ENCODE peak calls at places on chromosomes 13 and 19, in five cellular contexts. One of them, this sample, is unnamed.

GRCh38 chr13:111115051-111115840 is at the start of gene ARHGEF7:
- DNase-seq in adrenal gland: no peak
- DNase-seq in AG04450: no peak
- DNase-seq in endodermal cell: peak
- DNase-seq in astrocyte: no peak
- DNase-seq in this sample: no peak

GRCh38 chr19:55670280-55671053 is 4.6 kb upstream of the EPN1 start:
- DNase-seq in adrenal gland: peak
- DNase-seq in AG04450: no peak
- DNase-seq in endodermal cell: peak
- DNase-seq in astrocyte: no peak
- DNase-seq in this sample: no peak

GRCh38 chr13:99972190-99972731 is 694 bp upstream of the ZIC5 start:
- DNase-seq in adrenal gland: no peak
- DNase-seq in AG04450: no peak
- DNase-seq in endodermal cell: peak
- DNase-seq in astrocyte: no peak
- DNase-seq in this sample: no peak

GRCh38 chr13:80840313-80840976 is 499.5 kb upstream of the SPRY2 start:
- DNase-seq in adrenal gland: no peak
- DNase-seq in AG04450: no peak
- DNase-seq in endodermal cell: no peak
- DNase-seq in astrocyte: no peak
- DNase-seq in this sample: no peak

GRCh38 chr19:32566246-32566830 is 14.7 kb upstream of the PDCD5 start:
- DNase-seq in adrenal gland: no peak
- DNase-seq in AG04450: no peak
- DNase-seq in endodermal cell: no peak
- DNase-seq in astrocyte: no peak
- DNase-seq in this sample: no peak

GRCh38 chr13:79413521-79413920 is 7.5 kb upstream of the RBM26 start:
- DNase-seq in adrenal gland: no peak
- DNase-seq in AG04450: no peak
- DNase-seq in endodermal cell: no peak
- DNase-seq in astrocyte: no peak
- DNase-seq in this sample: no peak

GRCh38 chr13:63636231-63636993 is 2220.8 kb upstream of the PCDH20 start:
- DNase-seq in adrenal gland: no peak
- DNase-seq in AG04450: no peak
- DNase-seq in endodermal cell: peak
- DNase-seq in astrocyte: no peak
- DNase-seq in this sample: no peak

GRCh38 chr19:15324791-15325519 is 7.4 kb downstream of the BRD4 start:
- DNase-seq in adrenal gland: peak
- DNase-seq in AG04450: no peak
- DNase-seq in endodermal cell: peak
- DNase-seq in astrocyte: no peak
- DNase-seq in this sample: no peak

GRCh38 chr13:99028890-99029289 is 51.0 kb upstream of the DOCK9 start:
- DNase-seq in adrenal gland: no peak
- DNase-seq in AG04450: no peak
- DNase-seq in endodermal cell: peak
- DNase-seq in astrocyte: no peak
- DNase-seq in this sample: no peak

GRCh38 chr19:3176715-3177501 is 1.7 kb upstream of the S1PR4 start:
- DNase-seq in adrenal gland: no peak
- DNase-seq in AG04450: no peak
- DNase-seq in endodermal cell: no peak
- DNase-seq in astrocyte: peak
- DNase-seq in this sample: peak

GRCh38 chr13:26327905-26328304 is 74.0 kb downstream of the CDK8 start:
- DNase-seq in adrenal gland: no peak
- DNase-seq in AG04450: no peak
- DNase-seq in endodermal cell: no peak
- DNase-seq in astrocyte: peak
- DNase-seq in this sample: no peak

GRCh38 chr13:26259634-26260033 is 5.7 kb downstream of the CDK8 start:
- DNase-seq in adrenal gland: no peak
- DNase-seq in AG04450: no peak
- DNase-seq in endodermal cell: no peak
- DNase-seq in astrocyte: no peak
- DNase-seq in this sample: no peak

GRCh38 chr19:11848594-11849263 is at the start of gene ZNF439:
- DNase-seq in adrenal gland: peak
- DNase-seq in AG04450: peak
- DNase-seq in endodermal cell: peak
- DNase-seq in astrocyte: peak
- DNase-seq in this sample: no peak

GRCh38 chr13:100644328-100644727 is 30.3 kb downstream of the TMTC4 start:
- DNase-seq in adrenal gland: no peak
- DNase-seq in AG04450: peak
- DNase-seq in endodermal cell: no peak
- DNase-seq in astrocyte: no peak
- DNase-seq in this sample: no peak

GRCh38 chr13:51715613-51716012 is 88.3 kb downstream of the DHRS12 start:
- DNase-seq in adrenal gland: no peak
- DNase-seq in AG04450: no peak
- DNase-seq in endodermal cell: no peak
- DNase-seq in astrocyte: no peak
- DNase-seq in this sample: peak

GRCh38 chr13:36973621-36974268 is 25.4 kb downstream of the ALG5 start:
- DNase-seq in adrenal gland: no peak
- DNase-seq in AG04450: no peak
- DNase-seq in endodermal cell: no peak
- DNase-seq in astrocyte: no peak
- DNase-seq in this sample: no peak

GRCh38 chr13:113595131-113595530 is 10.6 kb downstream of the TFDP1 start:
- DNase-seq in adrenal gland: no peak
- DNase-seq in AG04450: no peak
- DNase-seq in endodermal cell: peak
- DNase-seq in astrocyte: no peak
- DNase-seq in this sample: no peak

GRCh38 chr19:14361824-14362223 is 19.4 kb upstream of the ADGRE5 start:
- DNase-seq in adrenal gland: no peak
- DNase-seq in AG04450: no peak
- DNase-seq in endodermal cell: peak
- DNase-seq in astrocyte: no peak
- DNase-seq in this sample: no peak

GRCh38 chr13:75226755-75227435 is 255.1 kb downstream of the TBC1D4 start:
- DNase-seq in adrenal gland: no peak
- DNase-seq in AG04450: peak
- DNase-seq in endodermal cell: no peak
- DNase-seq in astrocyte: peak
- DNase-seq in this sample: peak

GRCh38 chr13:114005206-114005720 is 31.4 kb upstream of the C13orf46 start:
- DNase-seq in adrenal gland: no peak
- DNase-seq in AG04450: no peak
- DNase-seq in endodermal cell: no peak
- DNase-seq in astrocyte: no peak
- DNase-seq in this sample: no peak

GRCh38 chr13:54226866-54227265 is 1198.3 kb downstream of the OLFM4 start:
- DNase-seq in adrenal gland: no peak
- DNase-seq in AG04450: no peak
- DNase-seq in endodermal cell: no peak
- DNase-seq in astrocyte: no peak
- DNase-seq in this sample: no peak

GRCh38 chr19:35120492-35120891 is 4.9 kb downstream of the FXYD3 start:
- DNase-seq in adrenal gland: no peak
- DNase-seq in AG04450: no peak
- DNase-seq in endodermal cell: no peak
- DNase-seq in astrocyte: peak
- DNase-seq in this sample: peak

GRCh38 chr13:42022796-42023493 is 25.5 kb upstream of the DGKH start:
- DNase-seq in adrenal gland: no peak
- DNase-seq in AG04450: no peak
- DNase-seq in endodermal cell: no peak
- DNase-seq in astrocyte: peak
- DNase-seq in this sample: no peak

GRCh38 chr19:1827566-1828278 is 15.6 kb upstream of the ATP8B3 start:
- DNase-seq in adrenal gland: no peak
- DNase-seq in AG04450: no peak
- DNase-seq in endodermal cell: no peak
- DNase-seq in astrocyte: no peak
- DNase-seq in this sample: no peak

GRCh38 chr19:46825731-46826055 is 25.0 kb downstream of the AP2S1 start:
- DNase-seq in adrenal gland: no peak
- DNase-seq in AG04450: no peak
- DNase-seq in endodermal cell: no peak
- DNase-seq in astrocyte: no peak
- DNase-seq in this sample: no peak
- H3K27ac ChIP-seq in adrenal gland: no peak
- H3K27ac ChIP-seq in AG04450: no peak
- H3K27ac ChIP-seq in endodermal cell: no peak
- H3K27ac ChIP-seq in astrocyte: no peak
- H3K27ac ChIP-seq in this sample: no peak

GRCh38 chr13:48653074-48654054 is at the start of gene CYSLTR2:
- DNase-seq in adrenal gland: no peak
- DNase-seq in AG04450: no peak
- DNase-seq in endodermal cell: no peak
- DNase-seq in astrocyte: peak
- DNase-seq in this sample: no peak
- H3K27ac ChIP-seq in adrenal gland: peak
- H3K27ac ChIP-seq in AG04450: no peak
- H3K27ac ChIP-seq in endodermal cell: no peak
- H3K27ac ChIP-seq in astrocyte: no peak
- H3K27ac ChIP-seq in this sample: no peak

DNA sequence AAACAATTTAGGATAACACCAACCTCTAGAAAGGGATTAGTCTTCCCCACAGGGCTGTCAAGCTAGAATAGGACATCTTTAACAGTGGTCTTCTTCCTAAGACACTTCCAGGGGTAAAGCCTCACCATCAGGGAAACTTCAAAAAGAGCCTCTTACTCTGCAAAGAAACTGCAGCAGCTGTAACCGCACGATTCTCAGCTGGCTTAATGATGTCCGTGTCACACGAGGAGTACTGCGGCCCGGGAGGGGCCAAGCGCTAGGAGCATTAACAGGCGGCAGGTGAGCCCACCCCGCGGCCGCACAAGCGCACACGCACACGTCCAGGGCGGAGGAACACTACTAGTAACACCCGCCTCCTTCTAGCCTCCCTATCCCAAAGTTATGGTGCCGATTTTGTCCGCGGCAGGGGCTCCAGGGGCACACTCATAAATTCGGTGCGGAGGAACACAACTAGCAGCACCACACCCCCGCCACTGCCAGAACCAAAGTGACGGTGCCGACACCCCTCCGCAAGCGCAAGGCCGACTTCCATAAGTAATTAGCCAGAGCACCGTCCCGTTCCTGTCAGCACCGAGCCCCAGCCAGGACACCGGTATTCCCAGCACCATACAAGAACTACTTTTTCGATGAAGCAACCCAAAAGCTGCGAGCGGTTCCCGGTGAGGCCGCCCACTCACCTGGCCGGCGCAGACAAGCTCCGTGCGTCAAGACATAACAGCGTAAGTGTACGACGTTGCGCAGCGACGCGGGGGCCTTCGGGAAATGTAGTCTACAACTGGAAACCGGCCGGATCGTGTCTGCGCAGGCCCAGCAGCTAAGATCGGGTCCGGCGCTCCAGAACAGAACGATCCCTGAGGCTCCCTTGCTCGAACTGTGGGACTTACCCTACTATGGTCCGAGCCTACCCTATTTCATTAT is at the start of the genes ZNF540 and ZNF571:
- DNase-seq in adrenal gland: peak
- DNase-seq in AG04450: peak
- DNase-seq in endodermal cell: peak
- DNase-seq in astrocyte: peak
- DNase-seq in this sample: peak
- H3K27ac ChIP-seq in adrenal gland: peak
- H3K27ac ChIP-seq in AG04450: peak
- H3K27ac ChIP-seq in endodermal cell: no peak
- H3K27ac ChIP-seq in astrocyte: peak
- H3K27ac ChIP-seq in this sample: peak

DNA sequence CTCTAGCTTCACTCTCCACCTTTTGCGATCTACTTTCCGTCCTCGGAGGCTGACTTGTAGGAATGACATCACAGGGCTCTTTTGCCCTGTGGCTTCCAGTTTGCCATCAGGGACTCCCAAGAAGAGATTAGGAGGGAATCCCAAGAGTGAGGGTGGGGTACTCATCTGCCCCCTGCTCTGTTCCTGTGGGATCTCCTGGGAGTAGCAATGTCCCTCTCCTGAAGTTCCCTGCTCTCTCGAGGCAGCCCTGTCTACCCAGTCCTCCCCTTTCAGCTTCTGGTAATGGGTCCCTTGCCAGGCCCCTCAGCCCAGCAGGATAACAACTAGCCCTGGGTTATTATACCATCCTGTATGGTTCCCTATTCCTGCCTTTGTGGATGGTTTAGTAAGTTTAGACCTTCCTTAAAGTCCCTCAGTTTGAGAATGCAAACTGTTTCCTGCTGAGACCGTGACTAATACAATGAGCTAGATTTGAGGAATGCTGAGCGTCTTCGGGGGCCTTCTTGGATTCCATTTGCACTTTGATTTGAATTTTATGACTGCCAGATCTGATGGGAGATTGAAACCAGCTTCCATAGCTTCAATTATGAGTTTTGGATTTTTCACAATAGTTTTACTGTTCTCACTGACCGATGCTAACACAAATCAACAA is 73.7 kb upstream of the IPO5 start:
- DNase-seq in adrenal gland: no peak
- DNase-seq in AG04450: peak
- DNase-seq in endodermal cell: no peak
- DNase-seq in astrocyte: peak
- DNase-seq in this sample: no peak
- H3K27ac ChIP-seq in adrenal gland: no peak
- H3K27ac ChIP-seq in AG04450: peak
- H3K27ac ChIP-seq in endodermal cell: no peak
- H3K27ac ChIP-seq in astrocyte: peak
- H3K27ac ChIP-seq in this sample: peak

DNA sequence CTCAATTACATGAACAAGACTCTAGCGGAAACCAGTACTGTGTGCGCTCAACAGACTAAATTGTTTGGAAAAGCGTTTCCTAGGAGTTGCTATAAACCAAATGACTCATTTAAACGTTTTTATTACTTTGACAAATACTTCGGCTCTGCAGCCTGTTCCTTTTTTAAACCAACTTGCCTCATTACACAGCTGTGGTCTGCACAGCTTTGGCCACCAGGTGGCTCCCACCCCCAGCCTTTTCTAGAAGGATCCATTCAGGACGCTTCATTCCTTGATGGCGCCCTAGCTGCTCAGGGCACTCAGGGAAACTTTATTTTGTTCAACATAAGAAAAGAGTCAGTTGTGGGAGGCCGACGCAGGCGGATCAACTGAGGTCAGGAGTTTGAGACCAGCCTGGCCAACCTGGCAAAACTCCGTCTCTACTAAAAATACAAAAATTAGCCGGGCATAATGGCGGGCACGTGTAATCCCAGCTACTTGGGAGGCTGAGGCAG is 41.0 kb upstream of the XPO4 start:
- DNase-seq in adrenal gland: peak
- DNase-seq in AG04450: peak
- DNase-seq in endodermal cell: peak
- DNase-seq in astrocyte: peak
- DNase-seq in this sample: peak
- H3K27ac ChIP-seq in adrenal gland: no peak
- H3K27ac ChIP-seq in AG04450: peak
- H3K27ac ChIP-seq in endodermal cell: no peak
- H3K27ac ChIP-seq in astrocyte: peak
- H3K27ac ChIP-seq in this sample: no peak

This sample was measured in epithelial cell of prostate.